ENCODE peak calls at places on chromosomes 7 and 10, in eight cellular contexts. One of them, this sample, is unnamed.
A peak's percentile ranks its signal among the peaks of the same experiment; 100 is the strongest.

GRCh38 chr7:91079491-91079890 is 184.7 kb upstream of the FZD1 start:
- DNase-seq in uterus: no peak
- DNase-seq in iris pigment epithelial cell: peak; percentile 76
- DNase-seq in stimulated activated CD4-positive, alpha-beta T cell treated with anti-CD3 and anti-CD28 coated beads, Interleukin-15, amount 100 ng/mL, for 24 hours: no peak
- DNase-seq in activated CD4-positive, alpha-beta T cell treated with anti-CD3 and anti-CD28 coated beads for 4 hours: no peak
- DNase-seq in Calu3: no peak
- DNase-seq in GM12865: no peak
- DNase-seq in substantia nigra: no peak
- DNase-seq in this sample: peak; percentile 34

GRCh38 chr10:110076559-110077318 is 69.0 kb downstream of the ADD3 start:
- DNase-seq in uterus: peak; percentile 73
- DNase-seq in iris pigment epithelial cell: peak; percentile 97
- DNase-seq in stimulated activated CD4-positive, alpha-beta T cell treated with anti-CD3 and anti-CD28 coated beads, Interleukin-15, amount 100 ng/mL, for 24 hours: no peak
- DNase-seq in activated CD4-positive, alpha-beta T cell treated with anti-CD3 and anti-CD28 coated beads for 4 hours: no peak
- DNase-seq in Calu3: peak; percentile 46
- DNase-seq in GM12865: peak; percentile 77
- DNase-seq in substantia nigra: no peak
- DNase-seq in this sample: no peak

GRCh38 chr10:43802988-43803696 is 154.5 kb upstream of the ZNF32 start:
- DNase-seq in uterus: no peak
- DNase-seq in iris pigment epithelial cell: no peak
- DNase-seq in stimulated activated CD4-positive, alpha-beta T cell treated with anti-CD3 and anti-CD28 coated beads, Interleukin-15, amount 100 ng/mL, for 24 hours: no peak
- DNase-seq in activated CD4-positive, alpha-beta T cell treated with anti-CD3 and anti-CD28 coated beads for 4 hours: no peak
- DNase-seq in Calu3: no peak
- DNase-seq in GM12865: no peak
- DNase-seq in substantia nigra: no peak
- DNase-seq in this sample: no peak

GRCh38 chr7:1937252-1937605 is 267.2 kb downstream of the ELFN1 start:
- DNase-seq in uterus: no peak
- DNase-seq in iris pigment epithelial cell: no peak
- DNase-seq in stimulated activated CD4-positive, alpha-beta T cell treated with anti-CD3 and anti-CD28 coated beads, Interleukin-15, amount 100 ng/mL, for 24 hours: no peak
- DNase-seq in activated CD4-positive, alpha-beta T cell treated with anti-CD3 and anti-CD28 coated beads for 4 hours: no peak
- DNase-seq in Calu3: no peak
- DNase-seq in GM12865: no peak
- DNase-seq in substantia nigra: no peak
- DNase-seq in this sample: no peak

GRCh38 chr10:43236176-43236850 is 30.6 kb downstream of the RASGEF1A start:
- DNase-seq in uterus: no peak
- DNase-seq in iris pigment epithelial cell: no peak
- DNase-seq in stimulated activated CD4-positive, alpha-beta T cell treated with anti-CD3 and anti-CD28 coated beads, Interleukin-15, amount 100 ng/mL, for 24 hours: no peak
- DNase-seq in activated CD4-positive, alpha-beta T cell treated with anti-CD3 and anti-CD28 coated beads for 4 hours: peak; percentile 1
- DNase-seq in Calu3: no peak
- DNase-seq in GM12865: no peak
- DNase-seq in substantia nigra: no peak
- DNase-seq in this sample: no peak

GRCh38 chr10:5976689-5977470 is 463 bp downstream of the IL15RA start:
- DNase-seq in uterus: peak; percentile 50
- DNase-seq in iris pigment epithelial cell: peak; percentile 67
- DNase-seq in stimulated activated CD4-positive, alpha-beta T cell treated with anti-CD3 and anti-CD28 coated beads, Interleukin-15, amount 100 ng/mL, for 24 hours: peak; percentile 72
- DNase-seq in activated CD4-positive, alpha-beta T cell treated with anti-CD3 and anti-CD28 coated beads for 4 hours: peak; percentile 46
- DNase-seq in Calu3: peak; percentile 61
- DNase-seq in GM12865: peak; percentile 57
- DNase-seq in substantia nigra: no peak
- DNase-seq in this sample: no peak

GRCh38 chr7:158705234-158705890 is 758 bp upstream of the NCAPG2 start:
- DNase-seq in uterus: no peak
- DNase-seq in iris pigment epithelial cell: no peak
- DNase-seq in stimulated activated CD4-positive, alpha-beta T cell treated with anti-CD3 and anti-CD28 coated beads, Interleukin-15, amount 100 ng/mL, for 24 hours: peak; percentile 25
- DNase-seq in activated CD4-positive, alpha-beta T cell treated with anti-CD3 and anti-CD28 coated beads for 4 hours: no peak
- DNase-seq in Calu3: no peak
- DNase-seq in GM12865: no peak
- DNase-seq in substantia nigra: no peak
- DNase-seq in this sample: no peak

GRCh38 chr10:23405540-23405939 is 33.3 kb upstream of the OTUD1 start:
- DNase-seq in uterus: no peak
- DNase-seq in iris pigment epithelial cell: peak; percentile 76
- DNase-seq in stimulated activated CD4-positive, alpha-beta T cell treated with anti-CD3 and anti-CD28 coated beads, Interleukin-15, amount 100 ng/mL, for 24 hours: no peak
- DNase-seq in activated CD4-positive, alpha-beta T cell treated with anti-CD3 and anti-CD28 coated beads for 4 hours: no peak
- DNase-seq in Calu3: no peak
- DNase-seq in GM12865: no peak
- DNase-seq in substantia nigra: no peak
- DNase-seq in this sample: peak; percentile 5

GRCh38 chr10:93695720-93696119 is 6.7 kb downstream of the FRA10AC1 start:
- DNase-seq in uterus: no peak
- DNase-seq in iris pigment epithelial cell: no peak
- DNase-seq in stimulated activated CD4-positive, alpha-beta T cell treated with anti-CD3 and anti-CD28 coated beads, Interleukin-15, amount 100 ng/mL, for 24 hours: no peak
- DNase-seq in activated CD4-positive, alpha-beta T cell treated with anti-CD3 and anti-CD28 coated beads for 4 hours: no peak
- DNase-seq in Calu3: no peak
- DNase-seq in GM12865: no peak
- DNase-seq in substantia nigra: no peak
- DNase-seq in this sample: no peak

GRCh38 chr7:51139796-51140195 is 176.8 kb downstream of the COBL start:
- DNase-seq in uterus: no peak
- DNase-seq in iris pigment epithelial cell: no peak
- DNase-seq in stimulated activated CD4-positive, alpha-beta T cell treated with anti-CD3 and anti-CD28 coated beads, Interleukin-15, amount 100 ng/mL, for 24 hours: no peak
- DNase-seq in activated CD4-positive, alpha-beta T cell treated with anti-CD3 and anti-CD28 coated beads for 4 hours: no peak
- DNase-seq in Calu3: peak; percentile 39
- DNase-seq in GM12865: no peak
- DNase-seq in substantia nigra: no peak
- DNase-seq in this sample: no peak

GRCh38 chr7:27739301-27739913 is 555 bp upstream of the TAX1BP1 start:
- DNase-seq in uterus: no peak
- DNase-seq in iris pigment epithelial cell: no peak
- DNase-seq in stimulated activated CD4-positive, alpha-beta T cell treated with anti-CD3 and anti-CD28 coated beads, Interleukin-15, amount 100 ng/mL, for 24 hours: peak; percentile 2
- DNase-seq in activated CD4-positive, alpha-beta T cell treated with anti-CD3 and anti-CD28 coated beads for 4 hours: no peak
- DNase-seq in Calu3: no peak
- DNase-seq in GM12865: peak; percentile 1
- DNase-seq in substantia nigra: no peak
- DNase-seq in this sample: no peak

GRCh38 chr10:115857856-115858255 is 415.1 kb downstream of the GFRA1 start:
- DNase-seq in uterus: no peak
- DNase-seq in iris pigment epithelial cell: peak; percentile 88
- DNase-seq in stimulated activated CD4-positive, alpha-beta T cell treated with anti-CD3 and anti-CD28 coated beads, Interleukin-15, amount 100 ng/mL, for 24 hours: no peak
- DNase-seq in activated CD4-positive, alpha-beta T cell treated with anti-CD3 and anti-CD28 coated beads for 4 hours: no peak
- DNase-seq in Calu3: no peak
- DNase-seq in GM12865: no peak
- DNase-seq in substantia nigra: no peak
- DNase-seq in this sample: no peak

GRCh38 chr7:4791738-4792536 is 16.5 kb downstream of the AP5Z1 start:
- DNase-seq in uterus: peak; percentile 79
- DNase-seq in iris pigment epithelial cell: peak; percentile 54
- DNase-seq in stimulated activated CD4-positive, alpha-beta T cell treated with anti-CD3 and anti-CD28 coated beads, Interleukin-15, amount 100 ng/mL, for 24 hours: peak; percentile 85
- DNase-seq in activated CD4-positive, alpha-beta T cell treated with anti-CD3 and anti-CD28 coated beads for 4 hours: peak; percentile 83
- DNase-seq in Calu3: no peak
- DNase-seq in GM12865: peak; percentile 44
- DNase-seq in substantia nigra: no peak
- DNase-seq in this sample: no peak

GRCh38 chr7:29429421-29429820 is 134.2 kb upstream of the PRR15 start:
- DNase-seq in uterus: no peak
- DNase-seq in iris pigment epithelial cell: no peak
- DNase-seq in stimulated activated CD4-positive, alpha-beta T cell treated with anti-CD3 and anti-CD28 coated beads, Interleukin-15, amount 100 ng/mL, for 24 hours: no peak
- DNase-seq in activated CD4-positive, alpha-beta T cell treated with anti-CD3 and anti-CD28 coated beads for 4 hours: no peak
- DNase-seq in Calu3: no peak
- DNase-seq in GM12865: no peak
- DNase-seq in substantia nigra: no peak
- DNase-seq in this sample: no peak

GRCh38 chr10:65751218-65751617 is 1174.6 kb upstream of the LRRTM3 start:
- DNase-seq in uterus: no peak
- DNase-seq in iris pigment epithelial cell: no peak
- DNase-seq in stimulated activated CD4-positive, alpha-beta T cell treated with anti-CD3 and anti-CD28 coated beads, Interleukin-15, amount 100 ng/mL, for 24 hours: no peak
- DNase-seq in activated CD4-positive, alpha-beta T cell treated with anti-CD3 and anti-CD28 coated beads for 4 hours: no peak
- DNase-seq in Calu3: peak; percentile 25
- DNase-seq in GM12865: no peak
- DNase-seq in substantia nigra: no peak
- DNase-seq in this sample: no peak

This sample was measured in AG04449.